ENCODE peak calls at places on chromosomes 4 and X, in six cellular contexts. One of them, this sample, is unnamed.

GRCh38 chrX:65994519-65995501 is 45.1 kb downstream of the VSIG4 start:
- DNase-seq in cardiac muscle cell: no peak
- DNase-seq in cortex of kidney: no peak
- DNase-seq in GM23248: no peak
- DNase-seq in stromal cell of bone marrow: no peak
- DNase-seq in GM04504: no peak
- DNase-seq in this sample: no peak

GRCh38 chr4:185535818-185536729 is 767 bp upstream of the PDLIM3 start:
- DNase-seq in GM04504: no peak
- DNase-seq in cardiac muscle cell: peak
- DNase-seq in stromal cell of bone marrow: no peak
- DNase-seq in cortex of kidney: no peak
- DNase-seq in GM23248: peak
- DNase-seq in this sample: no peak

GRCh38 chr4:147765121-147765521 is 33.2 kb downstream of the ARHGAP10 start:
- DNase-seq in GM04504: no peak
- DNase-seq in stromal cell of bone marrow: no peak
- DNase-seq in cortex of kidney: no peak
- DNase-seq in GM23248: no peak
- DNase-seq in cardiac muscle cell: no peak
- DNase-seq in this sample: no peak

GRCh38 chr4:113042502-113042901 is 7.0 kb upstream of the ANK2 start:
- DNase-seq in cardiac muscle cell: no peak
- DNase-seq in GM23248: no peak
- DNase-seq in GM04504: no peak
- DNase-seq in stromal cell of bone marrow: no peak
- DNase-seq in cortex of kidney: no peak
- DNase-seq in this sample: no peak

GRCh38 chrX:2989565-2989964 is 16.8 kb upstream of the ARSH start:
- DNase-seq in stromal cell of bone marrow: no peak
- DNase-seq in GM04504: no peak
- DNase-seq in cardiac muscle cell: no peak
- DNase-seq in cortex of kidney: no peak
- DNase-seq in GM23248: no peak
- DNase-seq in this sample: no peak

GRCh38 chr4:156528216-156528615 is 443.4 kb downstream of the PDGFC start:
- DNase-seq in cardiac muscle cell: no peak
- DNase-seq in GM23248: no peak
- DNase-seq in cortex of kidney: no peak
- DNase-seq in stromal cell of bone marrow: no peak
- DNase-seq in GM04504: no peak
- DNase-seq in this sample: no peak

GRCh38 chr4:97987019-97987648 is 156.1 kb downstream of the STPG2 start:
- DNase-seq in stromal cell of bone marrow: peak
- DNase-seq in cortex of kidney: no peak
- DNase-seq in GM04504: no peak
- DNase-seq in cardiac muscle cell: peak
- DNase-seq in GM23248: peak
- DNase-seq in this sample: no peak

GRCh38 chrX:149497626-149498025 is 7.5 kb downstream of the IDS start:
- DNase-seq in stromal cell of bone marrow: peak
- DNase-seq in cardiac muscle cell: no peak
- DNase-seq in GM23248: peak
- DNase-seq in cortex of kidney: no peak
- DNase-seq in GM04504: peak
- DNase-seq in this sample: no peak

GRCh38 chr4:33037464-33037863 is 2317.3 kb downstream of the PCDH7 start:
- DNase-seq in stromal cell of bone marrow: no peak
- DNase-seq in cortex of kidney: no peak
- DNase-seq in cardiac muscle cell: no peak
- DNase-seq in GM04504: no peak
- DNase-seq in GM23248: no peak
- DNase-seq in this sample: no peak

GRCh38 chr4:17336524-17336941 is 175.4 kb downstream of the QDPR start:
- DNase-seq in cortex of kidney: no peak
- DNase-seq in GM23248: no peak
- DNase-seq in cardiac muscle cell: peak
- DNase-seq in GM04504: no peak
- DNase-seq in stromal cell of bone marrow: no peak
- DNase-seq in this sample: no peak

GRCh38 chr4:185335579-185335978 is 60.1 kb downstream of the LRP2BP start:
- DNase-seq in stromal cell of bone marrow: no peak
- DNase-seq in cardiac muscle cell: no peak
- DNase-seq in GM04504: no peak
- DNase-seq in cortex of kidney: no peak
- DNase-seq in GM23248: no peak
- DNase-seq in this sample: no peak

GRCh38 chr4:102493257-102493656 is 7.9 kb upstream of the NFKB1 start:
- DNase-seq in GM23248: no peak
- DNase-seq in cortex of kidney: no peak
- DNase-seq in cardiac muscle cell: no peak
- DNase-seq in stromal cell of bone marrow: no peak
- DNase-seq in GM04504: no peak
- DNase-seq in this sample: no peak

GRCh38 chrX:23317799-23318724 is 16.6 kb upstream of the PTCHD1 start:
- DNase-seq in stromal cell of bone marrow: no peak
- DNase-seq in GM04504: no peak
- DNase-seq in cardiac muscle cell: peak
- DNase-seq in cortex of kidney: no peak
- DNase-seq in GM23248: peak
- DNase-seq in this sample: no peak

GRCh38 chrX:153881281-153881680 is 4.7 kb downstream of the L1CAM start:
- DNase-seq in GM04504: no peak
- DNase-seq in cardiac muscle cell: no peak
- DNase-seq in cortex of kidney: no peak
- DNase-seq in stromal cell of bone marrow: no peak
- DNase-seq in GM23248: no peak
- DNase-seq in this sample: no peak

GRCh38 chr4:159352609-159353008 is 249.7 kb downstream of the RAPGEF2 start:
- DNase-seq in GM23248: no peak
- DNase-seq in stromal cell of bone marrow: no peak
- DNase-seq in cortex of kidney: no peak
- DNase-seq in cardiac muscle cell: no peak
- DNase-seq in GM04504: no peak
- DNase-seq in this sample: no peak

GRCh38 chrX:48196745-48197213 is at the start of gene SSX5:
- DNase-seq in cardiac muscle cell: no peak
- DNase-seq in stromal cell of bone marrow: no peak
- DNase-seq in cortex of kidney: no peak
- DNase-seq in GM23248: no peak
- DNase-seq in GM04504: no peak
- DNase-seq in this sample: no peak

GRCh38 chr4:158371158-158371557 is 150.5 kb upstream of the RXFP1 start:
- DNase-seq in stromal cell of bone marrow: peak
- DNase-seq in cardiac muscle cell: peak
- DNase-seq in GM04504: no peak
- DNase-seq in GM23248: peak
- DNase-seq in cortex of kidney: no peak
- DNase-seq in this sample: no peak

GRCh38 chrX:12239356-12240082 is 101.2 kb downstream of the FRMPD4 start:
- DNase-seq in cortex of kidney: no peak
- DNase-seq in stromal cell of bone marrow: peak
- DNase-seq in GM04504: no peak
- DNase-seq in GM23248: no peak
- DNase-seq in cardiac muscle cell: peak
- DNase-seq in this sample: no peak

GRCh38 chrX:53481093-53481492 is 46.9 kb upstream of the HSD17B10 start:
- DNase-seq in cardiac muscle cell: no peak
- DNase-seq in GM23248: peak
- DNase-seq in stromal cell of bone marrow: no peak
- DNase-seq in cortex of kidney: no peak
- DNase-seq in GM04504: no peak
- DNase-seq in this sample: no peak

GRCh38 chrX:10549280-10549679 is 71.1 kb downstream of the MID1 start:
- DNase-seq in stromal cell of bone marrow: no peak
- DNase-seq in cardiac muscle cell: peak
- DNase-seq in cortex of kidney: no peak
- DNase-seq in GM04504: peak
- DNase-seq in GM23248: no peak
- DNase-seq in this sample: no peak

GRCh38 chr4:84647307-84647884 is 64.5 kb downstream of the CDS1 start:
- DNase-seq in cortex of kidney: no peak
- DNase-seq in GM04504: no peak
- DNase-seq in cardiac muscle cell: peak
- DNase-seq in GM23248: peak
- DNase-seq in stromal cell of bone marrow: peak
- DNase-seq in this sample: no peak

GRCh38 chr4:66972087-66972486 is 573.2 kb downstream of the CENPC start:
- DNase-seq in GM04504: no peak
- DNase-seq in stromal cell of bone marrow: no peak
- DNase-seq in cardiac muscle cell: no peak
- DNase-seq in GM23248: no peak
- DNase-seq in cortex of kidney: no peak
- DNase-seq in this sample: no peak

GRCh38 chrX:94053575-94053974 is 379.6 kb downstream of the FAM133A start:
- DNase-seq in cortex of kidney: no peak
- DNase-seq in cardiac muscle cell: no peak
- DNase-seq in GM23248: no peak
- DNase-seq in stromal cell of bone marrow: no peak
- DNase-seq in GM04504: no peak
- DNase-seq in this sample: no peak

GRCh38 chr4:153555730-153556440 is 89.7 kb downstream of the TMEM131L start:
- DNase-seq in cardiac muscle cell: peak
- DNase-seq in GM04504: no peak
- DNase-seq in cortex of kidney: no peak
- DNase-seq in stromal cell of bone marrow: peak
- DNase-seq in GM23248: peak
- DNase-seq in this sample: peak

GRCh38 chrX:103175944-103176753 is 38.8 kb upstream of the BEX4 start:
- DNase-seq in stromal cell of bone marrow: no peak
- DNase-seq in GM23248: peak
- DNase-seq in cardiac muscle cell: peak
- DNase-seq in GM04504: no peak
- DNase-seq in cortex of kidney: no peak
- DNase-seq in this sample: no peak

GRCh38 chr4:26839016-26839415 is 21.6 kb upstream of the STIM2 start:
- DNase-seq in cardiac muscle cell: no peak
- DNase-seq in stromal cell of bone marrow: no peak
- DNase-seq in GM23248: no peak
- DNase-seq in GM04504: no peak
- DNase-seq in cortex of kidney: no peak
- DNase-seq in this sample: no peak

GRCh38 chr4:78659665-78660064 is 108.1 kb downstream of the ANXA3 start:
- DNase-seq in cortex of kidney: no peak
- DNase-seq in stromal cell of bone marrow: no peak
- DNase-seq in cardiac muscle cell: no peak
- DNase-seq in GM23248: no peak
- DNase-seq in GM04504: no peak
- DNase-seq in this sample: no peak

GRCh38 chr4:40046311-40046980 is 10.2 kb upstream of the N4BP2 start:
- DNase-seq in stromal cell of bone marrow: peak
- DNase-seq in GM04504: no peak
- DNase-seq in GM23248: peak
- DNase-seq in cardiac muscle cell: peak
- DNase-seq in cortex of kidney: no peak
- DNase-seq in this sample: no peak

GRCh38 chr4:19924761-19925160 is 326.9 kb upstream of the SLIT2 start:
- DNase-seq in cortex of kidney: no peak
- DNase-seq in stromal cell of bone marrow: peak
- DNase-seq in GM04504: no peak
- DNase-seq in GM23248: no peak
- DNase-seq in cardiac muscle cell: peak
- DNase-seq in this sample: no peak

GRCh38 chrX:54794004-54794403 is 4.1 kb downstream of the ITIH6 start:
- DNase-seq in cortex of kidney: no peak
- DNase-seq in stromal cell of bone marrow: no peak
- DNase-seq in GM04504: no peak
- DNase-seq in cardiac muscle cell: peak
- DNase-seq in GM23248: no peak
- DNase-seq in this sample: no peak

GRCh38 chrX:49840679-49841078 is 11.6 kb downstream of the PAGE4 start:
- DNase-seq in GM04504: peak
- DNase-seq in cortex of kidney: no peak
- DNase-seq in GM23248: peak
- DNase-seq in stromal cell of bone marrow: peak
- DNase-seq in cardiac muscle cell: peak
- DNase-seq in this sample: no peak

GRCh38 chr4:186368291-186368690 is 102.3 kb downstream of the F11 start:
- DNase-seq in cardiac muscle cell: no peak
- DNase-seq in GM23248: no peak
- DNase-seq in GM04504: no peak
- DNase-seq in cortex of kidney: no peak
- DNase-seq in stromal cell of bone marrow: no peak
- DNase-seq in this sample: no peak

GRCh38 chr4:8844976-8845690 is 26.5 kb downstream of the HMX1 start:
- DNase-seq in GM04504: no peak
- DNase-seq in cardiac muscle cell: no peak
- DNase-seq in stromal cell of bone marrow: no peak
- DNase-seq in GM23248: no peak
- DNase-seq in cortex of kidney: no peak
- DNase-seq in this sample: no peak

GRCh38 chr4:98601719-98602118 is 56.7 kb downstream of the TSPAN5 start:
- DNase-seq in stromal cell of bone marrow: no peak
- DNase-seq in cardiac muscle cell: peak
- DNase-seq in GM04504: no peak
- DNase-seq in cortex of kidney: no peak
- DNase-seq in GM23248: peak
- DNase-seq in this sample: no peak

GRCh38 chr4:119068529-119068962 is 67.1 kb upstream of the MYOZ2 start:
- DNase-seq in GM04504: peak
- DNase-seq in stromal cell of bone marrow: no peak
- DNase-seq in GM23248: peak
- DNase-seq in cortex of kidney: no peak
- DNase-seq in cardiac muscle cell: no peak
- DNase-seq in this sample: peak

GRCh38 chr4:8835521-8836365 is 35.9 kb downstream of the HMX1 start:
- DNase-seq in cardiac muscle cell: no peak
- DNase-seq in GM23248: no peak
- DNase-seq in cortex of kidney: no peak
- DNase-seq in stromal cell of bone marrow: no peak
- DNase-seq in GM04504: no peak
- DNase-seq in this sample: no peak

This sample was measured in HFF-Myc.